ENCODE peak calls at places on chromosomes 13 and 19, in six cellular contexts. U, D, I, J, Q and T are unnamed samples.

GRCh38 chr19:23351806-23352205 is 43.5 kb downstream of the ZNF91 start:
- DNase-seq in U (no peak), D (no peak), I (no peak), J (no peak), Q (no peak), T (no peak)

GRCh38 chr13:44865722-44866484 is 123.4 kb downstream of the NUFIP1 start:
- DNase-seq in U (no peak), D (no peak), I (no peak), J (no peak), Q (no peak), T (no peak)

GRCh38 chr19:48629297-48629598 is 7.9 kb downstream of the DBP start:
- DNase-seq in U (no peak), D (no peak), I (no peak), J (no peak), Q (no peak), T (no peak)

GRCh38 chr19:33301900-33302174 is 497 bp downstream of the CEBPA start:
- DNase-seq in U (no peak), D (no peak), I (no peak), J (peak), Q (no peak), T (no peak)

GRCh38 chr13:32086366-32086765 is 54.8 kb downstream of the FRY start:
- DNase-seq in U (no peak), D (peak), I (peak), J (no peak), Q (peak), T (no peak)

GRCh38 chr13:94192576-94192975 is 286.9 kb downstream of the DCT start:
- DNase-seq in U (peak), D (peak), I (peak), J (peak), Q (no peak), T (no peak)

GRCh38 chr19:4365341-4365740 is 22.0 kb downstream of the MPND start:
- DNase-seq in U (no peak), D (no peak), I (no peak), J (no peak), Q (no peak), T (no peak)

GRCh38 chr19:1235625-1236538 is 1.9 kb downstream of the CBARP start:
- DNase-seq in U (no peak), D (peak), I (no peak), J (no peak), Q (no peak), T (no peak)

GRCh38 chr13:69618838-69619237 is 488.8 kb upstream of the ATXN8OS start:
- DNase-seq in U (no peak), D (no peak), I (no peak), J (no peak), Q (no peak), T (no peak)

GRCh38 chr19:52621376-52621775 is 16.8 kb downstream of the ZNF83 start:
- DNase-seq in U (no peak), D (no peak), I (no peak), J (no peak), Q (no peak), T (no peak)

GRCh38 chr19:2554856-2555255 is 78.9 kb downstream of the GADD45B start:
- DNase-seq in U (no peak), D (peak), I (no peak), J (no peak), Q (peak), T (no peak)

GRCh38 chr13:44188257-44188656 is 185.4 kb upstream of the SERP2 start:
- DNase-seq in U (no peak), D (peak), I (peak), J (no peak), Q (peak), T (no peak)

GRCh38 chr13:44075113-44075512 is 195.4 kb downstream of the LACC1 start:
- DNase-seq in U (peak), D (no peak), I (no peak), J (no peak), Q (no peak), T (no peak)

GRCh38 chr13:61414686-61415664 is 674 bp downstream of the PCDH20 start:
- DNase-seq in U (peak), D (no peak), I (peak), J (peak), Q (no peak), T (peak)

GRCh38 chr19:35718345-35719041 is 690 bp downstream of the KMT2B start:
- DNase-seq in U (peak), D (no peak), I (no peak), J (peak), Q (peak), T (no peak)

GRCh38 chr13:74056829-74057564 is 77.2 kb downstream of the KLF12 start:
- DNase-seq in U (no peak), D (no peak), I (no peak), J (peak), Q (no peak), T (no peak)

GRCh38 chr19:46036745-46037126 is 4.1 kb downstream of the IGFL4 start:
- DNase-seq in U (no peak), D (no peak), I (no peak), J (no peak), Q (no peak), T (no peak)

GRCh38 chr19:40229484-40229883 is 3.0 kb upstream of the CCNP start:
- DNase-seq in U (no peak), D (peak), I (no peak), J (no peak), Q (peak), T (no peak)

GRCh38 chr13:80215368-80215767 is 125.6 kb downstream of the SPRY2 start:
- DNase-seq in U (no peak), D (no peak), I (peak), J (no peak), Q (peak), T (no peak)

GRCh38 chr19:37930416-37930815 is 23.4 kb downstream of the SIPA1L3 start:
- DNase-seq in U (no peak), D (no peak), I (no peak), J (no peak), Q (no peak), T (no peak)

GRCh38 chr19:52498571-52498970 is 28.9 kb upstream of the ZNF808 start:
- DNase-seq in U (no peak), D (no peak), I (no peak), J (no peak), Q (no peak), T (no peak)

GRCh38 chr13:73717632-73718031 is 416.6 kb downstream of the KLF12 start:
- DNase-seq in U (peak), D (no peak), I (peak), J (no peak), Q (no peak), T (no peak)

DNA sequence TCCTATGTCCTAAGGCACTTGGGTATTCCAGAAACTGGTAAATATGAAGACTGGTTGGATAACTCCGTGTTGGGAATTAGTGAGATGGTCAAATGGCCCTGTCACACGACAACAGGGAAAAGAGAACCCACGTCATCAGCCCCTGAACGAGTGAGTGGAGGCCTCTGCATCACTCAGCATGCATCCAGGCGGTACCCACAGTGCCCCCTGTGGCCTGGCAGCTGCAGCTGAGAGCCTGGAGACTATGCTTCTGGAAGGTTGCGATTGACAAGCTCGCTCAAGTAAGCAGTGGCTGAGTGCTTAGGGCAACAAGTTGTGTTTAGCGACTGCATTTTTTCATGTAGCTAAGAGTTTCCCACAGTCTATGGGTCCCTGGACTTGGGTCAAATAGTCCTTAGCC is 55.9 kb downstream of the COL4A2 start:
- DNase-seq in U (no peak), D (no peak), I (no peak), J (peak), Q (no peak), T (no peak)
- TF ChIP-seq CTCF in U (no peak), D (no peak), I (no peak), J (peak), Q (no peak), T (peak)

DNA sequence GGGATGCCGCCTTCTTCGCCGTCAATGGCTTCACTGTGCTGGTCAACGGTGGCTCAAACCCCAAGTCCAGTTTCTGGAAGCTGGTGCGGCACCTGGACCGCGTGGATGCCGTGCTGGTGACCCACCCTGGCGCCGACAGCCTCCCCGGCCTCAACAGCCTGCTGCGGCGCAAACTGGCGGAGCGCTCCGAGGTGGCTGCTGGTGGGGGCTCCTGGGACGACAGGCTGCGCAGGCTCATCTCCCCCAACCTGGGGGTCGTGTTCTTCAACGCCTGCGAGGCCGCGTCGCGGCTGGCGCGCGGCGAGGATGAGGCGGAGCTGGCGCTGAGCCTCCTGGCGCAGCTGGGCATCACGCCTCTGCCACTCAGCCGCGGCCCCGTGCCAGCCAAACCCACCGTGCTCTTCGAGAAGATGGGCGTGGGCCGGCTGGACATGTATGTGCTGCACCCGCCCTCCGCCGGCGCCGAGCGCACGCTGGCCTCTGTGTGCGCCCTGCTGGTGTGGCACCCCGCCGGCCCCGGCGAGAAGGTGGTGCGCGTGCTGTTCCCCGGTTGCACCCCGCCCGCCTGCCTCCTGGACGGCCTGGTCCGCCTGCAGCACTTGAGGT is 7.0 kb downstream of the MAP1S start:
- DNase-seq in U (no peak), D (no peak), I (no peak), J (no peak), Q (no peak), T (no peak)
- TF ChIP-seq CTCF in U (no peak), D (no peak), I (no peak), J (no peak), Q (no peak), T (no peak)

DNA sequence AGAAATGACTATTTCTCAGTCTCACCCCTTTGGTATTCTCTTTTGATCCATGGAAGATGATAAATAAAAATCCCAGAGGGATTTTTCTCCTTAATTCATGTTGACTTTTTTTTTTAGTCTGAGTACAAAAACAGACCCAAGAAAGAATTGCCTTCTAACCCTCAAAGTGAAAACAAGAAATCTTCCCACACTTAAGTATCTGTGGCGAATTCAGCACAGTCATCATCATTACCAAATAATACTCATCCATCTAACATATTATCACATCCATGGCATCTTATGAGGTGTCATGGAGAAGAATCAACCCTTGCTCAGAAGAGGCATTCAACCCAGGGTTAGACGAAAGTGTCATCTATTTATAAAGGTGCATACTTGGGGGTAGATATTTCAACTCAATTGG is 102.0 kb downstream of the FLT1 start:
- DNase-seq in U (no peak), D (peak), I (no peak), J (no peak), Q (peak), T (no peak)
- TF ChIP-seq CTCF in U (no peak), D (no peak), I (no peak), J (no peak), Q (no peak), T (no peak)

DNA sequence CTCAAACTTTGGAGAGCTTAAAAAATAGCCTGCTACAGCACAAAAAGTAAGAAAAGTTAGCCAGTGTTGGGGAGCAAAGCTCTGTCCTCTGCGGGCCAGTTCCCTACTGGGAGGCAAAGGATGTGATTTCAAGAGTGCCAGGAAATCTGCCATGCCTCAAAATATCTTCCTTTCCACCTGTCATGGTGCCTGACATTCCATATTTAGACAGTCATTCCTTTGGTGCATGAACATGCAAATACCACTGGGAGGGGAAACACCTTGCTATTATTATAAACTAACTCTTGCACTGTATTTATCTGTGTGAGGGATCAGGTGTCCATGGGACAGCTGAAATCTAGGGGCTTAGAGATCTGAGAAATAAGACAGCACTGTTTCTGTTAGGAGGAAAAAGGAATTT is 10.3 kb downstream of the FREM2 start:
- DNase-seq in U (no peak), D (no peak), I (no peak), J (no peak), Q (no peak), T (no peak)
- TF ChIP-seq CTCF in U (no peak), D (no peak), I (no peak), J (no peak), Q (no peak), T (no peak)